ENCODE peak calls at places on chromosomes 7 and 10, in seven cellular contexts. One of them, this sample, is unnamed.

GRCh38 chr7:47180268-47180826 is 401.6 kb downstream of the TNS3 start:
- DNase-seq in GM10248: peak
- DNase-seq in NCI-H1092 treated with DMSO at 0.1 percent for 48 hours: peak
- DNase-seq in A549: peak
- DNase-seq in coronary artery: no peak
- DNase-seq in CD8-positive, alpha-beta memory T cell: no peak
- DNase-seq in CD8-positive, alpha-beta T cell: no peak
- DNase-seq in this sample: no peak

GRCh38 chr7:111931958-111932357 is 274.2 kb downstream of the DOCK4 start:
- DNase-seq in GM10248: no peak
- DNase-seq in CD8-positive, alpha-beta T cell: no peak
- DNase-seq in A549: no peak
- DNase-seq in CD8-positive, alpha-beta memory T cell: no peak
- DNase-seq in coronary artery: no peak
- DNase-seq in NCI-H1092 treated with DMSO at 0.1 percent for 48 hours: no peak
- DNase-seq in this sample: no peak

GRCh38 chr10:21655687-21656086 is 121.7 kb downstream of the MLLT10 start:
- DNase-seq in A549: no peak
- DNase-seq in coronary artery: no peak
- DNase-seq in NCI-H1092 treated with DMSO at 0.1 percent for 48 hours: no peak
- DNase-seq in CD8-positive, alpha-beta memory T cell: no peak
- DNase-seq in GM10248: no peak
- DNase-seq in CD8-positive, alpha-beta T cell: no peak
- DNase-seq in this sample: no peak

GRCh38 chr10:14560274-14560673 is 214.4 kb downstream of the FAM107B start:
- DNase-seq in A549: peak
- DNase-seq in GM10248: no peak
- DNase-seq in CD8-positive, alpha-beta T cell: no peak
- DNase-seq in NCI-H1092 treated with DMSO at 0.1 percent for 48 hours: no peak
- DNase-seq in CD8-positive, alpha-beta memory T cell: peak
- DNase-seq in coronary artery: no peak
- DNase-seq in this sample: peak

GRCh38 chr10:49575489-49576072 is 34.5 kb upstream of the SLC18A3 start:
- DNase-seq in A549: no peak
- DNase-seq in CD8-positive, alpha-beta memory T cell: no peak
- DNase-seq in coronary artery: no peak
- DNase-seq in CD8-positive, alpha-beta T cell: no peak
- DNase-seq in NCI-H1092 treated with DMSO at 0.1 percent for 48 hours: no peak
- DNase-seq in GM10248: no peak
- DNase-seq in this sample: no peak

GRCh38 chr7:34453150-34453549 is 204.9 kb upstream of the NPSR1 start:
- DNase-seq in GM10248: no peak
- DNase-seq in A549: no peak
- DNase-seq in CD8-positive, alpha-beta memory T cell: no peak
- DNase-seq in NCI-H1092 treated with DMSO at 0.1 percent for 48 hours: no peak
- DNase-seq in CD8-positive, alpha-beta T cell: no peak
- DNase-seq in coronary artery: no peak
- DNase-seq in this sample: no peak

GRCh38 chr10:29392376-29393021 is 103.6 kb downstream of the LYZL1 start:
- DNase-seq in NCI-H1092 treated with DMSO at 0.1 percent for 48 hours: peak
- DNase-seq in A549: peak
- DNase-seq in CD8-positive, alpha-beta memory T cell: peak
- DNase-seq in GM10248: peak
- DNase-seq in coronary artery: no peak
- DNase-seq in CD8-positive, alpha-beta T cell: no peak
- DNase-seq in this sample: no peak

GRCh38 chr7:938546-939185 is 15.8 kb downstream of the ADAP1 start:
- DNase-seq in CD8-positive, alpha-beta memory T cell: no peak
- DNase-seq in coronary artery: no peak
- DNase-seq in NCI-H1092 treated with DMSO at 0.1 percent for 48 hours: no peak
- DNase-seq in A549: no peak
- DNase-seq in CD8-positive, alpha-beta T cell: no peak
- DNase-seq in GM10248: no peak
- DNase-seq in this sample: no peak

GRCh38 chr10:88731296-88731695 is 25.2 kb downstream of the LIPK start:
- DNase-seq in A549: no peak
- DNase-seq in coronary artery: no peak
- DNase-seq in NCI-H1092 treated with DMSO at 0.1 percent for 48 hours: no peak
- DNase-seq in CD8-positive, alpha-beta T cell: no peak
- DNase-seq in CD8-positive, alpha-beta memory T cell: no peak
- DNase-seq in GM10248: no peak
- DNase-seq in this sample: no peak

GRCh38 chr7:106611911-106612310 is 49.0 kb downstream of the CCDC71L start:
- DNase-seq in NCI-H1092 treated with DMSO at 0.1 percent for 48 hours: no peak
- DNase-seq in coronary artery: no peak
- DNase-seq in GM10248: no peak
- DNase-seq in CD8-positive, alpha-beta T cell: no peak
- DNase-seq in CD8-positive, alpha-beta memory T cell: no peak
- DNase-seq in A549: no peak
- DNase-seq in this sample: no peak

GRCh38 chr10:130371686-130372085 is 235.5 kb downstream of the GLRX3 start:
- DNase-seq in NCI-H1092 treated with DMSO at 0.1 percent for 48 hours: no peak
- DNase-seq in CD8-positive, alpha-beta memory T cell: no peak
- DNase-seq in coronary artery: no peak
- DNase-seq in A549: no peak
- DNase-seq in CD8-positive, alpha-beta T cell: no peak
- DNase-seq in GM10248: no peak
- DNase-seq in this sample: no peak

GRCh38 chr10:4767033-4767814 is 58.8 kb upstream of the AKR1E2 start:
- DNase-seq in A549: peak
- DNase-seq in CD8-positive, alpha-beta memory T cell: no peak
- DNase-seq in CD8-positive, alpha-beta T cell: no peak
- DNase-seq in coronary artery: no peak
- DNase-seq in GM10248: no peak
- DNase-seq in NCI-H1092 treated with DMSO at 0.1 percent for 48 hours: peak
- DNase-seq in this sample: no peak

GRCh38 chr7:65820287-65820950 is 52.5 kb upstream of the VKORC1L1 start:
- DNase-seq in GM10248: no peak
- DNase-seq in CD8-positive, alpha-beta T cell: no peak
- DNase-seq in coronary artery: no peak
- DNase-seq in NCI-H1092 treated with DMSO at 0.1 percent for 48 hours: no peak
- DNase-seq in CD8-positive, alpha-beta memory T cell: no peak
- DNase-seq in A549: no peak
- DNase-seq in this sample: no peak

GRCh38 chr7:134605978-134606923 is 40.4 kb upstream of the BPGM start:
- DNase-seq in coronary artery: no peak
- DNase-seq in CD8-positive, alpha-beta memory T cell: peak
- DNase-seq in NCI-H1092 treated with DMSO at 0.1 percent for 48 hours: peak
- DNase-seq in GM10248: peak
- DNase-seq in A549: peak
- DNase-seq in CD8-positive, alpha-beta T cell: peak
- DNase-seq in this sample: peak

GRCh38 chr7:19754521-19755116 is 18.8 kb downstream of the TMEM196 start:
- DNase-seq in A549: peak
- DNase-seq in GM10248: peak
- DNase-seq in NCI-H1092 treated with DMSO at 0.1 percent for 48 hours: peak
- DNase-seq in CD8-positive, alpha-beta memory T cell: no peak
- DNase-seq in CD8-positive, alpha-beta T cell: no peak
- DNase-seq in coronary artery: no peak
- DNase-seq in this sample: no peak

GRCh38 chr10:34689053-34689452 is 126.0 kb downstream of the PARD3 start:
- DNase-seq in CD8-positive, alpha-beta T cell: no peak
- DNase-seq in A549: no peak
- DNase-seq in CD8-positive, alpha-beta memory T cell: no peak
- DNase-seq in GM10248: no peak
- DNase-seq in NCI-H1092 treated with DMSO at 0.1 percent for 48 hours: peak
- DNase-seq in coronary artery: no peak
- DNase-seq in this sample: no peak

GRCh38 chr7:2306688-2307087 is 7.6 kb downstream of the SNX8 start:
- DNase-seq in CD8-positive, alpha-beta T cell: no peak
- DNase-seq in GM10248: no peak
- DNase-seq in coronary artery: no peak
- DNase-seq in CD8-positive, alpha-beta memory T cell: no peak
- DNase-seq in NCI-H1092 treated with DMSO at 0.1 percent for 48 hours: no peak
- DNase-seq in A549: no peak
- DNase-seq in this sample: no peak